ENCODE peak calls at places on chromosomes 12 and 14, in nine cellular contexts. X is mucosa of descending colon; T is HT1080; B is iris pigment epithelial cell; L is naive thymus-derived CD4-positive, alpha-beta T cell; C is astrocyte of the spinal cord; Q is mammary epithelial cell; J is left ventricle myocardium inferior; O is prostate gland. P is an unnamed sample.

GRCh38 chr14:73344304-73344703 is 107.0 kb downstream of the PAPLN start:
- DNase-seq in T (no peak), B (no peak), J (no peak), C (no peak), O (no peak), Q (no peak), X (no peak), L (no peak), P (no peak)

GRCh38 chr14:105092912-105093425 is 27.7 kb upstream of the GPR132 start:
- DNase-seq in J (peak), Q (peak), X (peak), L (peak), B (peak), T (no peak), C (peak), O (peak), P (peak)

GRCh38 chr14:91302391-91302790 is 57.9 kb upstream of the GPR68 start:
- DNase-seq in J (no peak), B (no peak), O (no peak), Q (no peak), X (no peak), L (no peak), C (no peak), T (no peak), P (no peak)

GRCh38 chr12:42873401-42873800 is 283.9 kb upstream of the PRICKLE1 start:
- DNase-seq in O (no peak), J (no peak), B (peak), T (no peak), X (no peak), Q (no peak), L (no peak), C (no peak), P (no peak)

GRCh38 chr12:77685112-77685511 is 145.6 kb upstream of the NAV3 start:
- DNase-seq in J (no peak), L (no peak), C (peak), O (peak), T (peak), B (peak), Q (peak), X (no peak), P (peak)

GRCh38 chr14:87955501-87955900 is 37.5 kb downstream of the GALC start:
- DNase-seq in O (no peak), J (no peak), L (no peak), B (peak), T (no peak), Q (no peak), C (no peak), X (no peak), P (no peak)

GRCh38 chr12:103268831-103269514 is 226.8 kb downstream of the C12orf42 start:
- DNase-seq in B (no peak), C (no peak), L (no peak), O (no peak), J (no peak), Q (no peak), T (no peak), X (no peak), P (no peak)

GRCh38 chr12:89702503-89702902 is 6.1 kb downstream of the ATP2B1 start:
- DNase-seq in X (no peak), O (no peak), T (no peak), L (no peak), B (no peak), Q (no peak), J (no peak), C (no peak), P (no peak)

GRCh38 chr12:49089831-49090773 is 4.5 kb downstream of the DHH start:
- DNase-seq in C (peak), T (no peak), L (no peak), B (peak), Q (peak), J (peak), X (no peak), O (no peak), P (peak)

GRCh38 chr14:51069065-51069464 is 25.8 kb downstream of the TRIM9 start:
- DNase-seq in J (no peak), X (no peak), L (no peak), C (peak), B (no peak), O (no peak), T (peak), Q (no peak), P (peak)

GRCh38 chr12:388012-388411 is 1.1 kb downstream of the KDM5A start:
- DNase-seq in T (no peak), C (no peak), Q (no peak), J (no peak), L (no peak), B (no peak), O (no peak), X (no peak), P (no peak)

GRCh38 chr12:31928246-31929139 is 30.7 kb upstream of the RESF1 start:
- DNase-seq in J (no peak), C (no peak), O (no peak), T (no peak), B (no peak), L (peak), Q (no peak), X (no peak), P (no peak)

GRCh38 chr14:63564318-63564717 is 21.1 kb upstream of the PPP2R5E start:
- DNase-seq in X (peak), B (peak), T (no peak), L (no peak), J (peak), C (no peak), Q (no peak), O (no peak), P (peak)

GRCh38 chr14:80902608-80903007 is 38.9 kb downstream of the CEP128 start:
- DNase-seq in B (no peak), L (no peak), J (no peak), Q (no peak), O (no peak), C (no peak), T (no peak), X (no peak), P (no peak)

GRCh38 chr12:108728820-108729611 is 2.3 kb downstream of the CORO1C start:
- DNase-seq in T (no peak), X (no peak), C (peak), O (no peak), Q (no peak), B (peak), J (no peak), L (no peak), P (peak)

GRCh38 chr12:122850695-122851350 is 15.6 kb downstream of the HIP1R start:
- DNase-seq in C (peak), J (no peak), O (no peak), T (no peak), Q (no peak), L (no peak), B (no peak), X (no peak), P (peak)

GRCh38 chr12:25497021-25497420 is 56.1 kb downstream of the LMNTD1 start:
- DNase-seq in T (peak), X (no peak), J (no peak), B (peak), C (no peak), Q (no peak), L (no peak), O (no peak), P (no peak)

GRCh38 chr12:95244350-95244749 is 26.7 kb downstream of the VEZT start:
- DNase-seq in X (no peak), O (no peak), J (no peak), B (no peak), L (no peak), Q (no peak), T (no peak), C (no peak), P (no peak)

GRCh38 chr14:68792830-68793733 is at the start of gene ZFP36L1:
- DNase-seq in J (peak), Q (peak), X (peak), B (peak), L (peak), T (peak), C (peak), O (peak), P (peak)

GRCh38 chr14:32471183-32471582 is 142.1 kb downstream of the AKAP6 start:
- DNase-seq in L (no peak), X (no peak), B (no peak), O (no peak), T (no peak), Q (no peak), J (no peak), C (no peak), P (no peak)

GRCh38 chr12:57851552-57852186 is 5.1 kb upstream of the CTDSP2 start:
- DNase-seq in X (no peak), C (no peak), O (no peak), J (no peak), Q (no peak), T (no peak), L (no peak), B (no peak), P (no peak)

GRCh38 chr14:92952497-92953298 is 29.7 kb downstream of the CHGA start:
- DNase-seq in C (no peak), Q (no peak), L (no peak), B (no peak), X (no peak), O (no peak), T (no peak), J (peak), P (no peak)

GRCh38 chr14:104388011-104388521 is 191.5 kb upstream of the C14orf180 start:
- DNase-seq in B (no peak), C (no peak), Q (no peak), J (no peak), L (no peak), T (no peak), X (no peak), O (no peak), P (no peak)

GRCh38 chr14:43476822-43477221 is 1030.3 kb downstream of the FSCB start:
- DNase-seq in X (no peak), Q (no peak), C (no peak), O (no peak), T (no peak), L (no peak), J (no peak), B (no peak), P (no peak)

GRCh38 chr14:97827746-97828145 is 1030.6 kb downstream of the VRK1 start:
- DNase-seq in J (no peak), O (no peak), L (no peak), B (no peak), C (no peak), T (peak), X (no peak), Q (peak), P (no peak)

GRCh38 chr14:69259531-69260245 is at the start of gene GALNT16:
- DNase-seq in O (no peak), C (peak), Q (no peak), J (peak), X (peak), T (peak), L (no peak), B (peak), P (peak)

GRCh38 chr12:23535441-23535840 is 414.0 kb downstream of the SOX5 start:
- DNase-seq in Q (no peak), C (no peak), L (no peak), J (no peak), T (no peak), X (no peak), O (no peak), B (no peak), P (no peak)

GRCh38 chr12:69254046-69254445 is 14.7 kb downstream of the CPSF6 start:
- DNase-seq in X (no peak), J (no peak), O (no peak), T (peak), C (peak), B (peak), L (peak), Q (peak), P (peak)

GRCh38 chr14:35944847-35945246 is 118.7 kb downstream of the BRMS1L start:
- DNase-seq in J (no peak), X (peak), O (no peak), B (no peak), L (no peak), C (no peak), T (peak), Q (peak), P (no peak)

GRCh38 chr14:105475269-105475915 is 771 bp downstream of the CRIP2 start:
- DNase-seq in B (peak), O (no peak), X (no peak), J (no peak), Q (peak), L (no peak), C (peak), T (peak), P (no peak)

GRCh38 chr14:61918998-61919397 is 156.8 kb downstream of the SNAPC1 start:
- DNase-seq in B (no peak), X (no peak), L (no peak), Q (no peak), O (no peak), C (no peak), J (no peak), T (no peak), P (no peak)

GRCh38 chr12:32183646-32184045 is 77.0 kb downstream of the BICD1 start:
- DNase-seq in Q (no peak), C (no peak), J (no peak), O (no peak), B (peak), L (no peak), X (no peak), T (peak), P (peak)

GRCh38 chr14:73758392-73759182 is 44.4 kb upstream of the PNMA1 start:
- DNase-seq in C (peak), O (peak), J (peak), X (peak), B (peak), L (peak), T (peak), Q (peak), P (peak)

GRCh38 chr14:99806841-99807240 is 13.6 kb downstream of the EML1 start:
- DNase-seq in O (no peak), L (no peak), J (no peak), T (no peak), C (no peak), B (no peak), Q (no peak), X (no peak), P (no peak)

GRCh38 chr12:112973712-112974305 is 4.5 kb upstream of the OAS2 start:
- DNase-seq in O (no peak), Q (no peak), X (no peak), T (no peak), L (no peak), J (no peak), C (no peak), B (no peak), P (no peak)

GRCh38 chr14:94028450-94028826 is 2.3 kb downstream of the OTUB2 start:
- DNase-seq in Q (peak), C (peak), B (no peak), L (no peak), X (no peak), T (peak), J (no peak), O (no peak), P (peak)

GRCh38 chr12:6367065-6367968 is 8.0 kb downstream of the SCNN1A start:
- DNase-seq in J (no peak), Q (no peak), L (no peak), X (peak), C (no peak), B (peak), O (no peak), T (peak), P (peak)

GRCh38 chr12:11609045-11609444 is 40.4 kb upstream of the ETV6 start:
- DNase-seq in J (no peak), O (no peak), C (no peak), T (no peak), X (no peak), B (no peak), L (no peak), Q (no peak), P (no peak)

GRCh38 chr14:39173198-39173597 is 1.9 kb upstream of the PNN start:
- DNase-seq in O (no peak), Q (no peak), L (no peak), C (no peak), T (no peak), J (no peak), B (no peak), X (no peak), P (no peak)

P was measured in EL.